ENCODE peak calls at places on chromosomes 12 and 14, in five cellular contexts. One of them, this sample, is unnamed.

GRCh38 chr14:95418858-95419257 is 97.6 kb downstream of the SYNE3 start:
- DNase-seq in ovary: no peak
- DNase-seq in stomach: no peak
- DNase-seq in tibial nerve: no peak
- DNase-seq in transverse colon: no peak
- DNase-seq in this sample: no peak

GRCh38 chr12:51943346-51943745 is 8.2 kb upstream of the ACVR1B start:
- DNase-seq in ovary: no peak
- DNase-seq in stomach: peak
- DNase-seq in tibial nerve: no peak
- DNase-seq in transverse colon: no peak
- DNase-seq in this sample: no peak

GRCh38 chr12:4563336-4563735 is 1.3 kb downstream of the DYRK4 start:
- DNase-seq in ovary: no peak
- DNase-seq in stomach: no peak
- DNase-seq in tibial nerve: no peak
- DNase-seq in transverse colon: no peak
- DNase-seq in this sample: no peak

GRCh38 chr14:96054661-96055060 is 15.5 kb downstream of the C14orf132 start:
- DNase-seq in ovary: no peak
- DNase-seq in stomach: no peak
- DNase-seq in tibial nerve: no peak
- DNase-seq in transverse colon: no peak
- DNase-seq in this sample: no peak

GRCh38 chr14:70660967-70661871 is 19.5 kb downstream of the TTC9 start:
- DNase-seq in ovary: no peak
- DNase-seq in stomach: peak
- DNase-seq in tibial nerve: no peak
- DNase-seq in transverse colon: peak
- DNase-seq in this sample: no peak

GRCh38 chr14:42884100-42884499 is 1277.4 kb downstream of the LRFN5 start:
- DNase-seq in ovary: no peak
- DNase-seq in stomach: no peak
- DNase-seq in tibial nerve: no peak
- DNase-seq in transverse colon: no peak
- DNase-seq in this sample: no peak

GRCh38 chr12:108375986-108376663 is 37.0 kb upstream of the CMKLR1 start:
- DNase-seq in ovary: no peak
- DNase-seq in stomach: no peak
- DNase-seq in tibial nerve: no peak
- DNase-seq in transverse colon: no peak
- DNase-seq in this sample: no peak

GRCh38 chr12:122100568-122100967 is 22.0 kb downstream of the MLXIP start:
- DNase-seq in ovary: no peak
- DNase-seq in stomach: no peak
- DNase-seq in tibial nerve: no peak
- DNase-seq in transverse colon: no peak
- DNase-seq in this sample: no peak

GRCh38 chr12:51322452-51322851 is 1.5 kb downstream of the BIN2 start:
- DNase-seq in ovary: no peak
- DNase-seq in stomach: no peak
- DNase-seq in tibial nerve: no peak
- DNase-seq in transverse colon: no peak
- DNase-seq in this sample: no peak

GRCh38 chr12:96078281-96078761 is 42.9 kb upstream of the LTA4H start:
- DNase-seq in ovary: peak
- DNase-seq in stomach: peak
- DNase-seq in tibial nerve: no peak
- DNase-seq in transverse colon: no peak
- DNase-seq in this sample: no peak

GRCh38 chr12:14845350-14845750 is 2.0 kb upstream of the ART4 start:
- DNase-seq in ovary: peak
- DNase-seq in stomach: peak
- DNase-seq in tibial nerve: no peak
- DNase-seq in transverse colon: peak
- DNase-seq in this sample: peak

GRCh38 chr12:42893802-42894201 is 304.3 kb upstream of the PRICKLE1 start:
- DNase-seq in ovary: no peak
- DNase-seq in stomach: no peak
- DNase-seq in tibial nerve: no peak
- DNase-seq in transverse colon: no peak
- DNase-seq in this sample: no peak

DNA sequence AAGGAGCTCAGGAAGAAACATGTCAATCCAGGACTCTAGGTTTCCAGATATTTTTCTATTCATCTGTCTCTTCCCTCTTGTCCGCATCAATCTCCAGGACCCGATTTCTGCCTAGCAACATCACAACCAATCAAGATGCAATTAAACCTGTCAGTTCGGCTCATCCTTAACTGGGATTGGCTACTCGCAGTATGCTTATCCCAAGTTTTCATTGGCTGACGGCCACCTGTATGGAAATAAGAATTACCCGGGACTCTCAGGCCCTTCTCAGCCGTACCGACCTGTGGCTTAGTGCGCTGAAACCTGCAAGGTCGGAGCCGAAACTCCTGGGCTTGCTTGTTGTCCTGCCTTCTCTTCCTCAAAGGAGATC is 20.4 kb upstream of the ATP5MC2 start:
- DNase-seq in ovary: no peak
- DNase-seq in stomach: peak
- DNase-seq in tibial nerve: no peak
- DNase-seq in transverse colon: peak
- DNase-seq in this sample: peak
- TF ChIP-seq POLR2A in ovary: no peak
- TF ChIP-seq POLR2A in stomach: no peak
- TF ChIP-seq POLR2A in tibial nerve: no peak
- TF ChIP-seq POLR2A in transverse colon: no peak
- TF ChIP-seq POLR2A in this sample: no peak

GRCh38 chr14:35400707-35401421 is 3.7 kb downstream of the NFKBIA start:
- DNase-seq in ovary: no peak
- DNase-seq in stomach: no peak
- DNase-seq in tibial nerve: no peak
- DNase-seq in transverse colon: peak
- DNase-seq in this sample: no peak

GRCh38 chr14:35401853-35402252 is 2.7 kb downstream of the NFKBIA start:
- DNase-seq in ovary: peak
- DNase-seq in stomach: no peak
- DNase-seq in tibial nerve: no peak
- DNase-seq in transverse colon: no peak
- DNase-seq in this sample: no peak

GRCh38 chr14:35401422-35401729 is 3.2 kb downstream of the NFKBIA start:
- DNase-seq in ovary: no peak
- DNase-seq in stomach: no peak
- DNase-seq in tibial nerve: no peak
- DNase-seq in transverse colon: no peak
- DNase-seq in this sample: no peak

GRCh38 chr14:35398095-35398584 is 6.4 kb downstream of the NFKBIA start:
- DNase-seq in ovary: no peak
- DNase-seq in stomach: no peak
- DNase-seq in tibial nerve: no peak
- DNase-seq in transverse colon: no peak
- DNase-seq in this sample: peak

GRCh38 chr14:35399083-35399807 is 5.3 kb downstream of the NFKBIA start:
- DNase-seq in ovary: no peak
- DNase-seq in stomach: no peak
- DNase-seq in tibial nerve: no peak
- DNase-seq in transverse colon: no peak
- DNase-seq in this sample: no peak
- TF ChIP-seq POLR2A in ovary: no peak
- TF ChIP-seq POLR2A in stomach: no peak
- TF ChIP-seq POLR2A in tibial nerve: no peak
- TF ChIP-seq POLR2A in transverse colon: no peak
- TF ChIP-seq POLR2A in this sample: no peak

GRCh38 chr12:12726543-12727093 is 9.4 kb downstream of the CDKN1B start:
- DNase-seq in ovary: no peak
- DNase-seq in stomach: no peak
- DNase-seq in tibial nerve: no peak
- DNase-seq in transverse colon: no peak
- DNase-seq in this sample: no peak

GRCh38 chr12:12723681-12724420 is 6.7 kb downstream of the CDKN1B start:
- DNase-seq in ovary: peak
- DNase-seq in stomach: peak
- DNase-seq in tibial nerve: no peak
- DNase-seq in transverse colon: peak
- DNase-seq in this sample: no peak

GRCh38 chr12:12724421-12725085 is 7.4 kb downstream of the CDKN1B start:
- DNase-seq in ovary: no peak
- DNase-seq in stomach: no peak
- DNase-seq in tibial nerve: no peak
- DNase-seq in transverse colon: no peak
- DNase-seq in this sample: no peak

GRCh38 chr12:12725086-12725955 is 8.2 kb downstream of the CDKN1B start:
- DNase-seq in ovary: peak
- DNase-seq in stomach: peak
- DNase-seq in tibial nerve: peak
- DNase-seq in transverse colon: peak
- DNase-seq in this sample: peak

DNA sequence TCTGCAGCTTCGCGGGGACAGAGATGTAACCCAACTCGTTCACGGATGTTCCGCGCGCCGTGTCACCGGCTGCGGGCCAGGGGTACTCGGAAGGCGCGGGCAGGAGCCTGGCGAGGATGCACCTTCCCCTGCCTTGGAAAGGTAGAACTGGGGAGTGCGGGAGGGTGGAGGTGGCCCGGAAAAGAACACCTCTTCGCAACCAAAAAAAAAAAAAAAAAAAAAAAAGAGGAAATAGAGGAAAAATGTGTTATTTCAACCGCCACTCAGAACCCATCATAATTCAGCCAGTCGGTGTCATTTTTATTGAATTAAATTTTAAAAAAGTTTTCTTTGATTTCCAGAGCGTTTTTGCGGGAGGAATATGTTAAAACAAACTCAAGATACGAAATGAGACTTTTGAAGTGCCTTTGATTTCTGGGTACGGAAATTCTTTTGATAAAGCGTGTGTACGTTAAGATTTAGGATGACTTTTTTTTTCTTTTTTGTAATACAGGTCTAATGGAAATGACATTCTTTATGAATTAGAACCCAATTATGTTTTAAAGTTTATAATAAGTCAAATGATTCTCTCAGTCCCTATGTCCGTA is 8.9 kb downstream of the CDKN1B start:
- DNase-seq in ovary: no peak
- DNase-seq in stomach: no peak
- DNase-seq in tibial nerve: no peak
- DNase-seq in transverse colon: no peak
- DNase-seq in this sample: no peak
- TF ChIP-seq POLR2A in ovary: no peak
- TF ChIP-seq POLR2A in stomach: no peak
- TF ChIP-seq POLR2A in tibial nerve: no peak
- TF ChIP-seq POLR2A in transverse colon: no peak
- TF ChIP-seq POLR2A in this sample: no peak

GRCh38 chr12:48815281-48816110 is 2.8 kb upstream of the CACNB3 start:
- DNase-seq in ovary: peak
- DNase-seq in stomach: peak
- DNase-seq in tibial nerve: peak
- DNase-seq in transverse colon: peak
- DNase-seq in this sample: peak

GRCh38 chr12:48816148-48816854 is 2.0 kb upstream of the CACNB3 start:
- DNase-seq in ovary: no peak
- DNase-seq in stomach: peak
- DNase-seq in tibial nerve: no peak
- DNase-seq in transverse colon: peak
- DNase-seq in this sample: no peak

GRCh38 chr12:48813464-48814312 is 4.6 kb upstream of the CACNB3 start:
- DNase-seq in ovary: peak
- DNase-seq in stomach: no peak
- DNase-seq in tibial nerve: no peak
- DNase-seq in transverse colon: no peak
- DNase-seq in this sample: peak

GRCh38 chr12:48812389-48812788 is 5.9 kb upstream of the CACNB3 start:
- DNase-seq in ovary: no peak
- DNase-seq in stomach: no peak
- DNase-seq in tibial nerve: no peak
- DNase-seq in transverse colon: no peak
- DNase-seq in this sample: no peak

GRCh38 chr12:48814313-48815280 is 3.7 kb upstream of the CACNB3 start:
- DNase-seq in ovary: peak
- DNase-seq in stomach: peak
- DNase-seq in tibial nerve: peak
- DNase-seq in transverse colon: peak
- DNase-seq in this sample: peak
- TF ChIP-seq POLR2A in ovary: peak
- TF ChIP-seq POLR2A in stomach: no peak
- TF ChIP-seq POLR2A in tibial nerve: peak
- TF ChIP-seq POLR2A in transverse colon: no peak
- TF ChIP-seq POLR2A in this sample: no peak

GRCh38 chr14:52695481-52696091 is at the start of gene ERO1A:
- DNase-seq in ovary: peak
- DNase-seq in stomach: peak
- DNase-seq in tibial nerve: peak
- DNase-seq in transverse colon: peak
- DNase-seq in this sample: peak
- TF ChIP-seq POLR2A in ovary: peak
- TF ChIP-seq POLR2A in stomach: no peak
- TF ChIP-seq POLR2A in tibial nerve: peak
- TF ChIP-seq POLR2A in transverse colon: peak
- TF ChIP-seq POLR2A in this sample: no peak

GRCh38 chr12:104478396-104479140 is 21.8 kb downstream of the CHST11 start:
- DNase-seq in ovary: no peak
- DNase-seq in stomach: no peak
- DNase-seq in tibial nerve: no peak
- DNase-seq in transverse colon: peak
- DNase-seq in this sample: no peak
- TF ChIP-seq POLR2A in ovary: no peak
- TF ChIP-seq POLR2A in stomach: no peak
- TF ChIP-seq POLR2A in tibial nerve: no peak
- TF ChIP-seq POLR2A in transverse colon: no peak
- TF ChIP-seq POLR2A in this sample: no peak

DNA sequence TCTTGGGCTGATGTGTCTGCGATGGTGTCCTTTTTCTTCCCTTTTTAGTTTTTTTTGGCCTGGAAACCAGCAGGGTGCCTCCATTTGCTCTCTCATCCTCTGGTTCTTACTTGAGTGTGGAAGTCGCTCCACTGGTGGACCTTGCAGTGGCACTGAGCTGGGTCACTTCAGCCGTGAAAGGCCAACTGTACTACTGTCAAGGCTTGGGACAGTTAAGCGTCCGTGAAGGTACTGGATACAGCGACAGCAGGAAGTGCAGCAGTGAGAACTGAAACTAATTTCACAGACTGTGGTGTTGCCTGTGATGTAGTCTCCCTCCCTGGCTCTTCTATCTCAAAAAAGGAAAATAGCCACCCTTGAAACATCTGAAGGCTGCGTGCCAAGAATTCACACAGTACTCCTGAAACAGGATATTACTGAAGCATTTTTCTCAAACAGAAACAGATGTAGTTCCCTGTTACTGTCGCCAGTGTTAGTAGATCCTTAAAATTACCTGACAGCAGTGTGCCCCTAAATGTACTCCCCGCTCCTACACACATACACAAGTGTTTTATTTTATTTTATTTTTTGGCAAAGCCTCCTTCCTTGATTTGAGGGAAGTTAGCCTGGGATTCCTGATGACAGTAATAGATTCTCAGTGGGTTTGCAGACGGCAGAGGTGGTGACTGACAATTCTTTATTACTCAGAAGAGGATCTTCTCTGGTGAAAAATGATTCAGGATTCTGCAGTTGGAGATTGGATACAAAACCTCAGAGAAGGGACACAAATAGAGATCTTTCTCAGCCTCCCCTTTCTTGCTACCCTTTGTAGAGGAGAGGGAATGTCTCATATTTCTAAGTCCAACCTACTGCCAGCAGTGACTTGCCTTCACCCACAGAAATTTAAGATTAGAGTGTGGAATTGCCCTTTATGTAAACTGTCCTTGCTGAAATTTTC is 4.3 kb downstream of the SUSD6 start:
- DNase-seq in ovary: peak
- DNase-seq in stomach: peak
- DNase-seq in tibial nerve: peak
- DNase-seq in transverse colon: peak
- DNase-seq in this sample: peak
- TF ChIP-seq POLR2A in ovary: no peak
- TF ChIP-seq POLR2A in stomach: no peak
- TF ChIP-seq POLR2A in tibial nerve: no peak
- TF ChIP-seq POLR2A in transverse colon: peak
- TF ChIP-seq POLR2A in this sample: no peak

This sample was measured in testis.